ENCODE peak calls at places on chromosomes 2 and 18, in ten cellular contexts. One of them, this sample, is unnamed. For H3K4me1, the result is how much of the 10 kb centered on the place peaks cover.

GRCh38 chr2:180554330-180554729 is 426.1 kb upstream of the UBE2E3 start:
- DNase-seq in lung: no peak
- DNase-seq in cardiac muscle cell: no peak
- DNase-seq in IMR-90: no peak
- DNase-seq in right atrium auricular region: no peak
- DNase-seq in PC-9: no peak
- DNase-seq in HCT116: no peak
- DNase-seq in body of pancreas: no peak
- DNase-seq in neural progenitor cell: no peak
- DNase-seq in lower lobe of right lung: no peak
- DNase-seq in this sample: no peak

GRCh38 chr18:51039138-51040112 is 9.4 kb downstream of the SMAD4 start:
- DNase-seq in lung: no peak
- DNase-seq in cardiac muscle cell: no peak
- DNase-seq in IMR-90: peak
- DNase-seq in right atrium auricular region: no peak
- DNase-seq in PC-9: no peak
- DNase-seq in HCT116: no peak
- DNase-seq in body of pancreas: peak
- DNase-seq in neural progenitor cell: no peak
- DNase-seq in lower lobe of right lung: no peak
- DNase-seq in this sample: peak

GRCh38 chr2:238462782-238463396 is 36.2 kb downstream of the ASB1 start:
- DNase-seq in lung: no peak
- DNase-seq in cardiac muscle cell: peak
- DNase-seq in IMR-90: peak
- DNase-seq in right atrium auricular region: no peak
- DNase-seq in PC-9: peak
- DNase-seq in HCT116: peak
- DNase-seq in body of pancreas: no peak
- DNase-seq in neural progenitor cell: peak
- DNase-seq in lower lobe of right lung: no peak
- DNase-seq in this sample: no peak

GRCh38 chr2:152097291-152098032 is 1.4 kb downstream of the CACNB4 start:
- DNase-seq in lung: no peak
- DNase-seq in cardiac muscle cell: peak
- DNase-seq in IMR-90: peak
- DNase-seq in right atrium auricular region: peak
- DNase-seq in PC-9: peak
- DNase-seq in HCT116: peak
- DNase-seq in body of pancreas: peak
- DNase-seq in neural progenitor cell: peak
- DNase-seq in lower lobe of right lung: no peak
- DNase-seq in this sample: no peak

GRCh38 chr2:111626037-111626861 is 257.7 kb downstream of the ANAPC1 start:
- DNase-seq in lung: no peak
- DNase-seq in cardiac muscle cell: no peak
- DNase-seq in IMR-90: peak
- DNase-seq in right atrium auricular region: no peak
- DNase-seq in PC-9: peak
- DNase-seq in HCT116: no peak
- DNase-seq in body of pancreas: no peak
- DNase-seq in neural progenitor cell: no peak
- DNase-seq in lower lobe of right lung: no peak
- DNase-seq in this sample: no peak

GRCh38 chr18:26227051-26227672 is 917 bp downstream of the TAF4B start:
- DNase-seq in lung: no peak
- DNase-seq in cardiac muscle cell: no peak
- DNase-seq in IMR-90: no peak
- DNase-seq in right atrium auricular region: no peak
- DNase-seq in PC-9: no peak
- DNase-seq in HCT116: no peak
- DNase-seq in body of pancreas: peak
- DNase-seq in neural progenitor cell: peak
- DNase-seq in lower lobe of right lung: no peak
- DNase-seq in this sample: peak

GRCh38 chr2:122063716-122064115 is 308.3 kb downstream of the TSN start:
- DNase-seq in lung: no peak
- DNase-seq in cardiac muscle cell: no peak
- DNase-seq in IMR-90: peak
- DNase-seq in right atrium auricular region: no peak
- DNase-seq in PC-9: no peak
- DNase-seq in HCT116: no peak
- DNase-seq in body of pancreas: no peak
- DNase-seq in neural progenitor cell: no peak
- DNase-seq in lower lobe of right lung: no peak
- DNase-seq in this sample: no peak

GRCh38 chr18:23635283-23636040 is 27.2 kb downstream of the ANKRD29 start:
- DNase-seq in lung: no peak
- DNase-seq in cardiac muscle cell: no peak
- DNase-seq in IMR-90: no peak
- DNase-seq in right atrium auricular region: no peak
- DNase-seq in PC-9: peak
- DNase-seq in HCT116: peak
- DNase-seq in body of pancreas: no peak
- DNase-seq in neural progenitor cell: no peak
- DNase-seq in lower lobe of right lung: no peak
- DNase-seq in this sample: no peak

GRCh38 chr2:146874260-146874658 is 970.6 kb upstream of the ACVR2A start:
- DNase-seq in lung: peak
- DNase-seq in cardiac muscle cell: no peak
- DNase-seq in IMR-90: no peak
- DNase-seq in right atrium auricular region: no peak
- DNase-seq in PC-9: peak
- DNase-seq in HCT116: peak
- DNase-seq in body of pancreas: no peak
- DNase-seq in neural progenitor cell: no peak
- DNase-seq in lower lobe of right lung: no peak
- DNase-seq in this sample: no peak

GRCh38 chr18:23137093-23137640 is 1.9 kb downstream of the CABLES1 start:
- DNase-seq in lung: peak
- DNase-seq in cardiac muscle cell: no peak
- DNase-seq in IMR-90: no peak
- DNase-seq in right atrium auricular region: no peak
- DNase-seq in PC-9: peak
- DNase-seq in HCT116: no peak
- DNase-seq in body of pancreas: no peak
- DNase-seq in neural progenitor cell: peak
- DNase-seq in lower lobe of right lung: no peak
- DNase-seq in this sample: no peak

GRCh38 chr2:231926761-231927565 is 767 bp upstream of the NPPC start:
- DNase-seq in lung: no peak
- DNase-seq in cardiac muscle cell: peak
- DNase-seq in IMR-90: peak
- DNase-seq in right atrium auricular region: no peak
- DNase-seq in PC-9: no peak
- DNase-seq in HCT116: no peak
- DNase-seq in body of pancreas: no peak
- DNase-seq in neural progenitor cell: peak
- DNase-seq in lower lobe of right lung: peak
- DNase-seq in this sample: no peak

GRCh38 chr2:203579730-203580129 is 44.6 kb upstream of the RAPH1 start:
- DNase-seq in lung: no peak
- DNase-seq in cardiac muscle cell: no peak
- DNase-seq in IMR-90: no peak
- DNase-seq in right atrium auricular region: no peak
- DNase-seq in PC-9: no peak
- DNase-seq in HCT116: no peak
- DNase-seq in body of pancreas: no peak
- DNase-seq in neural progenitor cell: no peak
- DNase-seq in lower lobe of right lung: no peak
- DNase-seq in this sample: peak

GRCh38 chr2:157792345-157793052 is 83.6 kb downstream of the ACVR1 start:
- DNase-seq in lung: no peak
- DNase-seq in cardiac muscle cell: no peak
- DNase-seq in IMR-90: peak
- DNase-seq in right atrium auricular region: no peak
- DNase-seq in PC-9: no peak
- DNase-seq in HCT116: no peak
- DNase-seq in body of pancreas: no peak
- DNase-seq in neural progenitor cell: no peak
- DNase-seq in lower lobe of right lung: no peak
- DNase-seq in this sample: no peak

GRCh38 chr2:68435605-68436004 is 31.5 kb downstream of the FBXO48 start:
- DNase-seq in lung: no peak
- DNase-seq in cardiac muscle cell: no peak
- DNase-seq in IMR-90: peak
- DNase-seq in right atrium auricular region: no peak
- DNase-seq in PC-9: no peak
- DNase-seq in HCT116: no peak
- DNase-seq in body of pancreas: no peak
- DNase-seq in neural progenitor cell: no peak
- DNase-seq in lower lobe of right lung: no peak
- DNase-seq in this sample: no peak

GRCh38 chr2:63047534-63048281 is 2.9 kb upstream of the OTX1 start:
- DNase-seq in lung: no peak
- DNase-seq in cardiac muscle cell: no peak
- DNase-seq in IMR-90: no peak
- DNase-seq in right atrium auricular region: no peak
- DNase-seq in PC-9: no peak
- DNase-seq in HCT116: no peak
- DNase-seq in body of pancreas: no peak
- DNase-seq in neural progenitor cell: peak
- DNase-seq in lower lobe of right lung: peak
- DNase-seq in this sample: peak

GRCh38 chr2:172562298-172562697 is 6.4 kb downstream of the PDK1 start:
- DNase-seq in lung: no peak
- DNase-seq in cardiac muscle cell: no peak
- DNase-seq in IMR-90: no peak
- DNase-seq in right atrium auricular region: no peak
- DNase-seq in PC-9: no peak
- DNase-seq in HCT116: no peak
- DNase-seq in body of pancreas: no peak
- DNase-seq in neural progenitor cell: no peak
- DNase-seq in lower lobe of right lung: no peak
- DNase-seq in this sample: no peak

GRCh38 chr2:43174368-43175186 is 51.8 kb downstream of the ZFP36L2 start:
- DNase-seq in lung: no peak
- DNase-seq in cardiac muscle cell: no peak
- DNase-seq in IMR-90: no peak
- DNase-seq in right atrium auricular region: no peak
- DNase-seq in PC-9: no peak
- DNase-seq in HCT116: no peak
- DNase-seq in body of pancreas: no peak
- DNase-seq in neural progenitor cell: no peak
- DNase-seq in lower lobe of right lung: no peak
- DNase-seq in this sample: peak
- H3K4me1 ChIP-seq in lung: under half
- H3K4me1 ChIP-seq in cardiac muscle cell: under half
- H3K4me1 ChIP-seq in IMR-90: under half
- H3K4me1 ChIP-seq in right atrium auricular region: under half
- H3K4me1 ChIP-seq in PC-9: half or more
- H3K4me1 ChIP-seq in HCT116: half or more
- H3K4me1 ChIP-seq in body of pancreas: under half
- H3K4me1 ChIP-seq in neural progenitor cell: under half
- H3K4me1 ChIP-seq in lower lobe of right lung: half or more
- H3K4me1 ChIP-seq in this sample: under half

DNA sequence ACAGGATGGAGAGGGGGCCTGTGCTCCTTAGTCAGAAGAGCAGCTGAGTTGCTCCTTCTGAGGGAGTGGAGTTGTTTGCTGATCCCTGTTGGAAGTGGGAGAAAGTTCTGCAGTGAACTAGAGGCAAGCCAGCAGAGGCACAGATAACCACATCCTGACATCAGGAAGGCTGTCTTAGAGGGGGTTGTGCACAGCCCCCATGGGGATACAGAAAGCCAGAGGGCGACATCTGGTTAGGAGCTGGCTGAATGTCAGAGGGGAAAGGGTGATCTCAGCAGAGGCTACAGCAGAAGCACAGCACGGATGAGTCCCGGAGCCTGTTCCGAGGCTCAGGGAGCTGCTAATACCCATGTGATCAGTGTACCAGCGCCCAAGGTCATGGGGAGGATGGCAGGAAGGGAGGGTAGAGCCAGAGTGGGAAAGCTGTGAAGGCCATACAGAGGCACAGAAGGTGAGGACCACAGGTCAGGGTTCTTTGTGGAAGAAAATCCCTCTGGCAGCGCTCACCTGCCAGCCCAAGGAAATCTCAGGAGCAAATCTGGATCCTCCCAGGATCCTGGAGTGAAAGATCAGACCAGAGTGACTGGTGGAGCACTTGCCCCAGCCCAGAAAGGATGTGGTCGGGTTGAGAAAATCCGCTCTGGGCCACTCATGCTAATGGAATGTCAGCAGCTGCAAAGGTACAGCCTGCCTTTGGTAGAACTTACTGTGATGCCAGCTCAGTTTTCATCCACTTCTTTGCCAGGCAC is 111.8 kb downstream of the STPG4 start:
- DNase-seq in lung: peak
- DNase-seq in cardiac muscle cell: no peak
- DNase-seq in IMR-90: peak
- DNase-seq in right atrium auricular region: peak
- DNase-seq in PC-9: peak
- DNase-seq in HCT116: peak
- DNase-seq in body of pancreas: peak
- DNase-seq in neural progenitor cell: no peak
- DNase-seq in lower lobe of right lung: no peak
- DNase-seq in this sample: no peak
- H3K4me3 ChIP-seq in lung: no peak
- H3K4me3 ChIP-seq in cardiac muscle cell: no peak
- H3K4me3 ChIP-seq in IMR-90: peak
- H3K4me3 ChIP-seq in right atrium auricular region: no peak
- H3K4me3 ChIP-seq in PC-9: peak
- H3K4me3 ChIP-seq in HCT116: peak
- H3K4me3 ChIP-seq in body of pancreas: no peak
- H3K4me3 ChIP-seq in neural progenitor cell: no peak
- H3K4me3 ChIP-seq in lower lobe of right lung: no peak
- H3K4me3 ChIP-seq in this sample: no peak

GRCh38 chr2:181626671-181627070 is 30.2 kb downstream of the CERKL start:
- DNase-seq in lung: no peak
- DNase-seq in cardiac muscle cell: peak
- DNase-seq in IMR-90: no peak
- DNase-seq in right atrium auricular region: no peak
- DNase-seq in PC-9: no peak
- DNase-seq in HCT116: no peak
- DNase-seq in body of pancreas: no peak
- DNase-seq in neural progenitor cell: no peak
- DNase-seq in lower lobe of right lung: no peak
- DNase-seq in this sample: no peak
- TF ChIP-seq CTCF in lung: no peak
- TF ChIP-seq CTCF in cardiac muscle cell: no peak
- TF ChIP-seq CTCF in IMR-90: no peak
- TF ChIP-seq CTCF in right atrium auricular region: no peak
- TF ChIP-seq CTCF in PC-9: no peak
- TF ChIP-seq CTCF in HCT116: no peak
- TF ChIP-seq CTCF in body of pancreas: no peak
- TF ChIP-seq CTCF in neural progenitor cell: no peak
- TF ChIP-seq CTCF in lower lobe of right lung: no peak
- TF ChIP-seq CTCF in this sample: no peak

DNA sequence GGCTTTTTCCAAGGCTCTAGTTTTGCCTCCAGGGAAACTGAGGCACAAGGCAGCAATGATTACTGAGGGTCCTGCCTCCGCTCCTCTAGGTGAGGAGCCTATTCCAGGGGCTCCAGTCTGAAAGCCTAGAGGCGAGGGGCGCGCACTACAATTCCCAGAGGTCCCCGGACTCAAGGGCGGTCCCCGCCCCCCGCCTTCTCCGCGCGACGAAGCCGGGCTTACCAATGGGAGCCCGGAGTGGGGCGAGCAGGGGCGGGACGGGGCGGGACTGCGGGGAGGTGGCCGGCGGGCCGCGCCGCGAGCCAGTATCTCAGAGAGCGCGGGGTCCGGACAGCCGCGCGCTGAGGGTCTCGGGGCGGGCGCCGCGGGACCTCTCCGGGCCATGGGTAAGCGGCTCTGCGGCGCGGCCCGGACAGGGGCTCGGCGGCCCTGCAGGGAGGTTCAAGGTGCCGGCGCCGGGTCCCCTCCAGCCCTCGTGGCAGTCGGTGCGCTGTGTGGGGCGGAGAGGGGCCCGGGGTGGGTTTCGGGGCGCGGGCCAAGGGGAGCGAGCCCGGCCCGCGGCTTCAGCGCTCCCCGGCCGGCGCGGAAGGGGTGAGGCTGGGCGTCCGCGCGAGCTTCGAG is at the start of gene ARID5A:
- DNase-seq in lung: peak
- DNase-seq in cardiac muscle cell: peak
- DNase-seq in IMR-90: peak
- DNase-seq in right atrium auricular region: peak
- DNase-seq in PC-9: peak
- DNase-seq in HCT116: peak
- DNase-seq in body of pancreas: peak
- DNase-seq in neural progenitor cell: peak
- DNase-seq in lower lobe of right lung: peak
- DNase-seq in this sample: peak
- H3K4me1 ChIP-seq in lung: under half
- H3K4me1 ChIP-seq in cardiac muscle cell: under half
- H3K4me1 ChIP-seq in IMR-90: under half
- H3K4me1 ChIP-seq in right atrium auricular region: under half
- H3K4me1 ChIP-seq in PC-9: under half
- H3K4me1 ChIP-seq in HCT116: half or more
- H3K4me1 ChIP-seq in body of pancreas: under half
- H3K4me1 ChIP-seq in neural progenitor cell: under half
- H3K4me1 ChIP-seq in lower lobe of right lung: half or more
- H3K4me1 ChIP-seq in this sample: under half

This sample was measured in colonic mucosa.